ENCODE peak calls at places on chromosomes 7 and 10, in five cellular contexts. W, T, X, Z and J are unnamed samples.
A peak's percentile ranks its signal among the peaks of the same experiment; 100 is the strongest.

GRCh38 chr10:121627810-121628209 is 29.6 kb upstream of the FGFR2 start:
- DNase-seq in T (no peak), Z (no peak), W (no peak), X (no peak), J (peak; percentile 53)

GRCh38 chr7:80719261-80719660 is 80.8 kb downstream of the CD36 start:
- DNase-seq in Z (no peak), W (peak; percentile 11), T (peak; percentile 77), X (no peak), J (peak; percentile 48)

GRCh38 chr10:60254776-60255175 is 134.9 kb downstream of the ANK3 start:
- DNase-seq in T (no peak), W (no peak), X (no peak), Z (no peak), J (no peak)

GRCh38 chr7:41955475-41956243 is 252.8 kb upstream of the INHBA start:
- DNase-seq in X (peak; percentile 97), Z (peak; percentile 90), T (peak; percentile 99), W (peak; percentile 70), J (peak; percentile 99)

GRCh38 chr10:78802866-78803265 is 265.9 kb upstream of the ZMIZ1 start:
- DNase-seq in T (peak; percentile 79), Z (no peak), W (no peak), X (peak; percentile 83), J (peak; percentile 69)

GRCh38 chr10:91700788-91701444 is 68.0 kb upstream of the PPP1R3C start:
- DNase-seq in T (peak; percentile 81), Z (no peak), X (no peak), W (no peak), J (peak; percentile 23)

GRCh38 chr7:158274404-158274811 is 313.2 kb downstream of the PTPRN2 start:
- DNase-seq in Z (no peak), T (no peak), W (no peak), X (no peak), J (no peak)

GRCh38 chr10:128178319-128178937 is 52.2 kb upstream of the MKI67 start:
- DNase-seq in Z (no peak), T (peak; percentile 14), W (no peak), X (no peak), J (peak; percentile 14)

GRCh38 chr10:74500026-74500704 is 326.2 kb upstream of the KAT6B start:
- DNase-seq in T (no peak), Z (no peak), W (no peak), X (no peak), J (no peak)

GRCh38 chr7:22001345-22002004 is 55.8 kb upstream of the CDCA7L start:
- DNase-seq in T (peak; percentile 80), Z (peak; percentile 16), X (no peak), W (peak; percentile 9), J (peak; percentile 68)

GRCh38 chr10:100838986-100839385 is 73.8 kb upstream of the SLF2 start:
- DNase-seq in Z (no peak), T (no peak), X (no peak), W (no peak), J (no peak)

GRCh38 chr7:111089822-111090426 is 1.0 kb upstream of the LRRN3 start:
- DNase-seq in X (no peak), Z (no peak), W (no peak), T (peak; percentile 64), J (peak; percentile 43)

GRCh38 chr7:65980478-65981250 is 1.3 kb downstream of the GUSB start:
- DNase-seq in X (peak; percentile 69), T (no peak), Z (no peak), W (no peak), J (peak; percentile 23)

GRCh38 chr10:95742529-95742884 is 13.5 kb upstream of the ENTPD1 start:
- DNase-seq in Z (no peak), W (no peak), X (peak; percentile 57), T (peak; percentile 5), J (no peak)

GRCh38 chr7:83677180-83677866 is 28.4 kb upstream of the SEMA3E start:
- DNase-seq in T (peak; percentile 94), Z (no peak), X (peak; percentile 36), W (peak; percentile 83), J (peak; percentile 82)

GRCh38 chr7:111132833-111133232 is 41.9 kb downstream of the LRRN3 start:
- DNase-seq in T (peak; percentile 39), Z (no peak), X (no peak), W (no peak), J (no peak)

GRCh38 chr10:89389254-89389653 is 3.2 kb upstream of the IFIT1 start:
- DNase-seq in X (no peak), W (no peak), T (peak; percentile 48), Z (no peak), J (peak; percentile 42)

GRCh38 chr7:706721-707120 is 19.8 kb upstream of the DNAAF5 start:
- DNase-seq in W (no peak), Z (no peak), T (no peak), X (no peak), J (no peak)

GRCh38 chr7:45157286-45157652 is 322 bp upstream of the RAMP3 start:
- DNase-seq in T (no peak), Z (no peak), X (no peak), W (no peak), J (no peak)

GRCh38 chr10:44993922-44994751 is 6.6 kb upstream of the ZNF22 start:
- DNase-seq in T (peak; percentile 78), W (no peak), Z (no peak), X (no peak), J (peak; percentile 66)

GRCh38 chr10:22630229-22631174 is 83.9 kb downstream of the PIP4K2A start:
- DNase-seq in T (peak; percentile 67), W (no peak), Z (no peak), X (no peak), J (peak; percentile 84)

GRCh38 chr10:113644185-113645120 is 19.4 kb downstream of the NRAP start:
- DNase-seq in T (peak; percentile 77), W (no peak), X (peak; percentile 42), Z (no peak), J (peak; percentile 72)

GRCh38 chr10:27143686-27144085 is 10.5 kb downstream of the YME1L1 start:
- DNase-seq in T (no peak), W (no peak), Z (no peak), X (no peak), J (peak; percentile 51)

GRCh38 chr7:21365866-21366624 is 61.8 kb upstream of the SP4 start:
- DNase-seq in T (peak; percentile 30), Z (no peak), X (no peak), W (no peak), J (peak; percentile 43)

GRCh38 chr7:6437251-6437650 is 10.5 kb downstream of the DAGLB start:
- DNase-seq in Z (no peak), T (no peak), X (no peak), W (no peak), J (no peak)

GRCh38 chr10:24575462-24576002 is 148.2 kb downstream of the ARHGAP21 start:
- DNase-seq in W (no peak), T (no peak), X (no peak), Z (no peak), J (peak; percentile 6)

GRCh38 chr10:129912161-129912917 is 51.7 kb downstream of the EBF3 start:
- DNase-seq in Z (no peak), T (peak; percentile 22), W (no peak), X (no peak), J (no peak)

GRCh38 chr10:62080905-62081304 is 179.4 kb downstream of the ARID5B start:
- DNase-seq in Z (no peak), X (no peak), T (no peak), W (no peak), J (no peak)

GRCh38 chr10:18233775-18234174 is 93.6 kb downstream of the CACNB2 start:
- DNase-seq in W (no peak), Z (no peak), X (peak; percentile 56), T (no peak), J (no peak)

GRCh38 chr7:38211940-38212339 is 33.9 kb downstream of the STARD3NL start:
- DNase-seq in Z (no peak), X (no peak), W (no peak), T (no peak), J (no peak)

GRCh38 chr7:66099551-66100407 is 14.9 kb upstream of the CRCP start:
- DNase-seq in Z (no peak), T (peak; percentile 89), W (peak; percentile 25), X (peak; percentile 71), J (peak; percentile 91)

GRCh38 chr10:93334901-93335312 is 147.2 kb downstream of the MYOF start:
- DNase-seq in X (no peak), T (peak; percentile 41), W (peak; percentile 70), Z (no peak), J (no peak)

GRCh38 chr7:13476881-13477444 is 512.5 kb downstream of the ETV1 start:
- DNase-seq in W (no peak), T (no peak), Z (no peak), X (no peak), J (no peak)

GRCh38 chr10:1267568-1267967 is 211.4 kb downstream of the WDR37 start:
- DNase-seq in T (no peak), W (no peak), Z (no peak), X (no peak), J (no peak)